ENCODE peak calls at places on chromosomes 2 and 18, in four cellular contexts. One of them, this sample, is unnamed.

GRCh38 chr2:182593394-182593707 is 122.7 kb upstream of the DNAJC10 start:
- DNase-seq in fibroblast of gingiva: peak
- DNase-seq in AML-193: no peak
- DNase-seq in endothelial cell of umbilical vein: peak
- DNase-seq in this sample: no peak

GRCh38 chr18:21241224-21242131 is 554 bp upstream of the GREB1L start:
- DNase-seq in endothelial cell of umbilical vein: no peak
- DNase-seq in AML-193: no peak
- DNase-seq in fibroblast of gingiva: peak
- DNase-seq in this sample: no peak

GRCh38 chr2:70560452-70560851 is 6.8 kb upstream of the TGFA start:
- DNase-seq in endothelial cell of umbilical vein: no peak
- DNase-seq in AML-193: no peak
- DNase-seq in fibroblast of gingiva: no peak
- DNase-seq in this sample: no peak

GRCh38 chr2:96602330-96602823 is 35.7 kb downstream of the KANSL3 start:
- DNase-seq in AML-193: no peak
- DNase-seq in fibroblast of gingiva: no peak
- DNase-seq in endothelial cell of umbilical vein: no peak
- DNase-seq in this sample: no peak

GRCh38 chr2:55047677-55048299 is 2.5 kb downstream of the RTN4 start:
- DNase-seq in endothelial cell of umbilical vein: peak
- DNase-seq in AML-193: peak
- DNase-seq in fibroblast of gingiva: peak
- DNase-seq in this sample: no peak

GRCh38 chr18:66317243-66318090 is 286.4 kb downstream of the CDH19 start:
- DNase-seq in fibroblast of gingiva: no peak
- DNase-seq in endothelial cell of umbilical vein: no peak
- DNase-seq in AML-193: no peak
- DNase-seq in this sample: no peak

GRCh38 chr2:60819155-60819862 is 62.1 kb upstream of the REL start:
- DNase-seq in endothelial cell of umbilical vein: no peak
- DNase-seq in fibroblast of gingiva: no peak
- DNase-seq in AML-193: no peak
- DNase-seq in this sample: no peak

GRCh38 chr2:157952548-157952947 is 76.4 kb upstream of the ACVR1 start:
- DNase-seq in fibroblast of gingiva: no peak
- DNase-seq in endothelial cell of umbilical vein: no peak
- DNase-seq in AML-193: no peak
- DNase-seq in this sample: no peak

GRCh38 chr2:111618953-111619902 is 264.8 kb downstream of the ANAPC1 start:
- DNase-seq in endothelial cell of umbilical vein: no peak
- DNase-seq in fibroblast of gingiva: no peak
- DNase-seq in AML-193: peak
- DNase-seq in this sample: no peak

GRCh38 chr2:158756331-158756730 is 38.8 kb upstream of the DAPL1 start:
- DNase-seq in endothelial cell of umbilical vein: no peak
- DNase-seq in fibroblast of gingiva: no peak
- DNase-seq in AML-193: no peak
- DNase-seq in this sample: no peak

GRCh38 chr18:54607213-54607934 is 16.3 kb downstream of the DYNAP start:
- DNase-seq in AML-193: peak
- DNase-seq in fibroblast of gingiva: peak
- DNase-seq in endothelial cell of umbilical vein: peak
- DNase-seq in this sample: no peak

GRCh38 chr18:22168360-22168921 is 948 bp upstream of the GATA6 start:
- DNase-seq in endothelial cell of umbilical vein: peak
- DNase-seq in AML-193: no peak
- DNase-seq in fibroblast of gingiva: no peak
- DNase-seq in this sample: no peak

GRCh38 chr2:189522435-189523151 is 58.0 kb downstream of the SLC40A1 start:
- DNase-seq in endothelial cell of umbilical vein: no peak
- DNase-seq in AML-193: no peak
- DNase-seq in fibroblast of gingiva: peak
- DNase-seq in this sample: no peak

GRCh38 chr2:176638167-176639015 is 369.1 kb downstream of the MTX2 start:
- DNase-seq in endothelial cell of umbilical vein: peak
- DNase-seq in fibroblast of gingiva: peak
- DNase-seq in AML-193: peak
- DNase-seq in this sample: no peak

GRCh38 chr18:55179460-55180195 is 220.4 kb upstream of the CCDC68 start:
- DNase-seq in AML-193: no peak
- DNase-seq in fibroblast of gingiva: peak
- DNase-seq in endothelial cell of umbilical vein: no peak
- DNase-seq in this sample: no peak

GRCh38 chr2:67880291-67880761 is 182.5 kb downstream of the C1D start:
- DNase-seq in fibroblast of gingiva: no peak
- DNase-seq in AML-193: no peak
- DNase-seq in endothelial cell of umbilical vein: no peak
- DNase-seq in this sample: no peak

GRCh38 chr2:231133365-231134114 is 8.7 kb upstream of the HTR2B start:
- DNase-seq in fibroblast of gingiva: peak
- DNase-seq in endothelial cell of umbilical vein: no peak
- DNase-seq in AML-193: no peak
- DNase-seq in this sample: no peak

GRCh38 chr18:3294435-3295080 is 32.6 kb downstream of the MYL12B start:
- DNase-seq in AML-193: no peak
- DNase-seq in fibroblast of gingiva: no peak
- DNase-seq in endothelial cell of umbilical vein: no peak
- DNase-seq in this sample: no peak

GRCh38 chr2:72755647-72756423 is 70.0 kb downstream of the EXOC6B start:
- DNase-seq in endothelial cell of umbilical vein: peak
- DNase-seq in fibroblast of gingiva: peak
- DNase-seq in AML-193: no peak
- DNase-seq in this sample: no peak

This sample was measured in pulmonary artery endothelial cell.